ENCODE peak calls at places on chromosomes 13 and 19, in four cellular contexts. One of them, this sample, is unnamed.

GRCh38 chr13:64347662-64348061 is 2882.5 kb downstream of the PCDH9 start:
- DNase-seq in WTC11: no peak
- DNase-seq in HepG2: no peak
- DNase-seq in K562: no peak
- DNase-seq in this sample: no peak

GRCh38 chr19:38004100-38004504 is 97.1 kb downstream of the SIPA1L3 start:
- DNase-seq in WTC11: no peak
- DNase-seq in K562: no peak
- DNase-seq in HepG2: no peak
- DNase-seq in this sample: no peak

GRCh38 chr19:49473868-49474544 is at the start of gene FLT3LG:
- DNase-seq in HepG2: peak
- DNase-seq in WTC11: peak
- DNase-seq in K562: peak
- DNase-seq in this sample: peak

GRCh38 chr13:50594276-50594970 is 249.1 kb downstream of the DLEU7 start:
- DNase-seq in WTC11: peak
- DNase-seq in HepG2: peak
- DNase-seq in K562: no peak
- DNase-seq in this sample: no peak

GRCh38 chr13:62687727-62688126 is 1272.1 kb upstream of the PCDH20 start:
- DNase-seq in K562: no peak
- DNase-seq in WTC11: peak
- DNase-seq in HepG2: no peak
- DNase-seq in this sample: no peak

GRCh38 chr19:48152552-48152951 is 17.6 kb downstream of the LIG1 start:
- DNase-seq in WTC11: peak
- DNase-seq in HepG2: peak
- DNase-seq in K562: peak
- DNase-seq in this sample: peak

GRCh38 chr19:14005381-14006084 is 587 bp downstream of the RFX1 start:
- DNase-seq in K562: peak
- DNase-seq in HepG2: peak
- DNase-seq in WTC11: peak
- DNase-seq in this sample: peak

GRCh38 chr19:6088677-6089063 is 21.6 kb downstream of the RFX2 start:
- DNase-seq in K562: peak
- DNase-seq in WTC11: no peak
- DNase-seq in HepG2: no peak
- DNase-seq in this sample: no peak

GRCh38 chr13:23771966-23772365 is 117.2 kb downstream of the MIPEP start:
- DNase-seq in WTC11: no peak
- DNase-seq in HepG2: no peak
- DNase-seq in K562: no peak
- DNase-seq in this sample: no peak

GRCh38 chr19:10760268-10760944 is 42.5 kb downstream of the DNM2 start:
- DNase-seq in HepG2: no peak
- DNase-seq in WTC11: no peak
- DNase-seq in K562: peak
- DNase-seq in this sample: peak

GRCh38 chr19:6773323-6773931 is 919 bp downstream of the VAV1 start:
- DNase-seq in HepG2: no peak
- DNase-seq in WTC11: no peak
- DNase-seq in K562: peak
- DNase-seq in this sample: no peak

GRCh38 chr13:110881811-110882210 is 33.1 kb downstream of the ANKRD10 start:
- DNase-seq in K562: no peak
- DNase-seq in HepG2: no peak
- DNase-seq in WTC11: no peak
- DNase-seq in this sample: no peak
- TF ChIP-seq ELF4 in K562: no peak
- TF ChIP-seq ELF4 in HepG2: no peak
- TF ChIP-seq ELF4 in WTC11: no peak
- TF ChIP-seq ELF4 in this sample: no peak

GRCh38 chr13:19607523-19608078 is 25.9 kb upstream of the MPHOSPH8 start:
- DNase-seq in K562: no peak
- DNase-seq in WTC11: no peak
- DNase-seq in HepG2: no peak
- DNase-seq in this sample: no peak
- TF ChIP-seq SP1 in K562: no peak
- TF ChIP-seq SP1 in WTC11: no peak
- TF ChIP-seq SP1 in HepG2: no peak
- TF ChIP-seq SP1 in this sample: no peak

GRCh38 chr19:4524808-4525562 is 6.7 kb upstream of the PLIN4 start:
- DNase-seq in HepG2: no peak
- DNase-seq in WTC11: peak
- DNase-seq in K562: peak
- DNase-seq in this sample: peak
- TF ChIP-seq ELF4 in HepG2: no peak
- TF ChIP-seq ELF4 in WTC11: no peak
- TF ChIP-seq ELF4 in K562: no peak
- TF ChIP-seq ELF4 in this sample: no peak

GRCh38 chr13:76556632-76557031 is 329.6 kb downstream of the KCTD12 start:
- DNase-seq in HepG2: no peak
- DNase-seq in K562: no peak
- DNase-seq in WTC11: no peak
- DNase-seq in this sample: no peak

GRCh38 chr13:76552373-76552772 is 333.8 kb downstream of the KCTD12 start:
- DNase-seq in HepG2: no peak
- DNase-seq in WTC11: no peak
- DNase-seq in K562: no peak
- DNase-seq in this sample: no peak

GRCh38 chr13:76552807-76553206 is 333.4 kb downstream of the KCTD12 start:
- DNase-seq in HepG2: no peak
- DNase-seq in K562: no peak
- DNase-seq in WTC11: no peak
- DNase-seq in this sample: no peak
- TF ChIP-seq SP1 in HepG2: no peak
- TF ChIP-seq SP1 in K562: no peak
- TF ChIP-seq SP1 in WTC11: no peak
- TF ChIP-seq SP1 in this sample: no peak

GRCh38 chr19:660793-661426 is 2.1 kb downstream of the RNF126 start:
- DNase-seq in WTC11: no peak
- DNase-seq in K562: no peak
- DNase-seq in HepG2: peak
- DNase-seq in this sample: no peak

GRCh38 chr19:661427-662196 is 1.4 kb downstream of the RNF126 start:
- DNase-seq in WTC11: no peak
- DNase-seq in K562: peak
- DNase-seq in HepG2: no peak
- DNase-seq in this sample: no peak

GRCh38 chr19:662962-663681 is at the start of gene RNF126:
- DNase-seq in HepG2: peak
- DNase-seq in K562: peak
- DNase-seq in WTC11: peak
- DNase-seq in this sample: peak

GRCh38 chr19:663682-664117 is 686 bp upstream of the RNF126 start:
- DNase-seq in HepG2: no peak
- DNase-seq in K562: no peak
- DNase-seq in WTC11: no peak
- DNase-seq in this sample: no peak

DNA sequence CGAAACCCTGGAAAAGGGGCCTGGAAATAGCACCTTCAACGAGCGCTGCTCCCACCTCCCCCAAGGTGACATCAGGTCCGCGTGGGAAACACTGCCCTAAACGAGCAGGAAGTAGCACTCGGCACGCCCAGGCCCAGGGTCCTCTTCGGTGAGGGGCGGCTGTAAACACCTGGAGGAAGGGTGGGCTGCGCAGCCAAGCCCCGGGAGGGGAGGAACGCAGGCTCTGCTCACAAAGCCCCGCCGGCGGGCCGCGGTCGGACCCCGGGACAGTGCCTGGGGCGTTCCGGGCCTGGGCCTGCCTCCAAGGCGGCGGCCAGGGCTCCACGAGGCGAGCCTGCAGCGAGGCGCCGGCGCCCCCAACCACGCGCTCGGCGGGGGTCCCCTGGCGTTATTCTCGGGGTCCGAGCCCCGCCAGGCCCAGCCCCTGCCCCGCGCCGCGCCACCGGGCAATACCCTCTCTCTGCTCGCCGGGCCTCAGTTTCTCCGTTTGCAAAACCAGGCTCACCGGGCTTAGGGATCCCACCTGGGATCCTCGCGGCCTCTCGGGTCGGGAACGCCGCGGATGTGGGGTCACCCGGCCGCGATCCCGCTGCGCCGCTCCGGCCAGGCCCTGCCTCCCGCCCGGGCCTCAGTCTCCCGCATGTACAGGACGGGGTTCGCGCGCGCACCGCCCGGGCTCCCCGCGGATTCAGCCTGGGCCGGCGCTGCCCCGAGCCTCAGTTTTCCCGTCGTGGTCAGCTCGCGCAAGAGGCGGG is 630 bp downstream of the RNF126 start:
- DNase-seq in HepG2: peak
- DNase-seq in WTC11: peak
- DNase-seq in K562: peak
- DNase-seq in this sample: peak
- TF ChIP-seq ELF4 in HepG2: no peak
- TF ChIP-seq ELF4 in WTC11: no peak
- TF ChIP-seq ELF4 in K562: no peak
- TF ChIP-seq ELF4 in this sample: peak

GRCh38 chr13:70253411-70253810 is 145.2 kb upstream of the KLHL1 start:
- DNase-seq in HepG2: no peak
- DNase-seq in K562: no peak
- DNase-seq in WTC11: no peak
- DNase-seq in this sample: no peak
- TF ChIP-seq SP1 in HepG2: no peak
- TF ChIP-seq SP1 in K562: no peak
- TF ChIP-seq SP1 in WTC11: no peak
- TF ChIP-seq SP1 in this sample: no peak

This sample was measured in HEK293T.